ENCODE peak calls at places on chromosomes 12 and 14, in five cellular contexts. H is IMR-90, G is fibroblast of pulmonary artery, M is ovary, T is AG04449. N is an unnamed sample.

GRCh38 chr14:103057372-103058208 is at the start of gene CDC42BPB:
- DNase-seq in H (peak), G (peak), M (peak), T (peak), N (peak)

GRCh38 chr14:41663478-41663845 is 56.8 kb downstream of the LRFN5 start:
- DNase-seq in H (peak), G (peak), M (no peak), T (no peak), N (no peak)

GRCh38 chr12:105330938-105331804 is 680 bp downstream of the C12orf75 start:
- DNase-seq in H (no peak), G (no peak), M (no peak), T (no peak), N (peak)

GRCh38 chr12:10279937-10280336 is 27.7 kb upstream of the KLRD1 start:
- DNase-seq in H (no peak), G (no peak), M (no peak), T (no peak), N (peak)

GRCh38 chr14:73467377-73467776 is 9.0 kb upstream of the NUMB start:
- DNase-seq in H (peak), G (peak), M (no peak), T (no peak), N (peak)

GRCh38 chr14:70086685-70087379 is 101.9 kb downstream of the SLC8A3 start:
- DNase-seq in H (peak), G (peak), M (no peak), T (no peak), N (peak)

GRCh38 chr12:50326636-50327284 is 43.4 kb upstream of the LIMA1 start:
- DNase-seq in H (peak), G (peak), M (no peak), T (no peak), N (no peak)

GRCh38 chr14:75422169-75422568 is 5.7 kb upstream of the JDP2 start:
- DNase-seq in H (peak), G (no peak), M (no peak), T (no peak), N (peak)

GRCh38 chr12:122099280-122099749 is 20.8 kb downstream of the MLXIP start:
- DNase-seq in H (no peak), G (no peak), M (no peak), T (no peak), N (no peak)

GRCh38 chr14:50762001-50762930 is 68.7 kb downstream of the NIN start:
- DNase-seq in H (peak), G (peak), M (no peak), T (peak), N (peak)

GRCh38 chr14:31596691-31597090 is 35.5 kb downstream of the NUBPL start:
- DNase-seq in H (peak), G (no peak), M (no peak), T (peak), N (no peak)

GRCh38 chr12:115941362-115941761 is 336.1 kb downstream of the MED13L start:
- DNase-seq in H (peak), G (peak), M (no peak), T (no peak), N (no peak)

GRCh38 chr14:82855912-82856381 is 1322.3 kb upstream of the SEL1L start:
- DNase-seq in H (peak), G (peak), M (no peak), T (no peak), N (no peak)
- TF ChIP-seq CTCF in H (peak), G (peak), M (no peak), T (no peak), N (no peak)

DNA sequence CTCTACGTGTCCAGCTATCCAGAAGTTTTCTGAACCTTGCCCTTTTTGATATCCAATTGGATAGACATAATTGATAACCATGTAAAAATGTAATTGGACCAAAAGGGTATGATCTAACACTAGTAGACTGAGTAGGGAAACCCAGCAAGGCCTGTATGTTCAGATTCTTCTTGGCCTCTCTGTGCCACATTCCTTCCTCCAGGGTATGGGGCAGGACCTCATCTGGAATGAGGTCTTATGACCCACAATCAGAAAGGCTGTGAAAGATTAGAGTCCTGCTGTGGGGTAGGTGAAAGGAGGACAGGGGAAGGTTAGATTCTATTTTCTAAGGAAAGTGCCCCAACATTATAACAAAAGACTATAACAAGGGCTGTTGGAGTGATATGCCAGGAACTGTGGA is 51.3 kb upstream of the A2ML1 start:
- DNase-seq in H (no peak), G (no peak), M (no peak), T (no peak), N (no peak)
- TF ChIP-seq CTCF in H (no peak), G (no peak), M (no peak), T (no peak), N (no peak)

GRCh38 chr14:77707355-77707723 is 484 bp downstream of the ALKBH1 start:
- DNase-seq in H (peak), G (peak), M (no peak), T (peak), N (peak)
- TF ChIP-seq CTCF in H (peak), G (peak), M (no peak), T (peak), N (peak)

DNA sequence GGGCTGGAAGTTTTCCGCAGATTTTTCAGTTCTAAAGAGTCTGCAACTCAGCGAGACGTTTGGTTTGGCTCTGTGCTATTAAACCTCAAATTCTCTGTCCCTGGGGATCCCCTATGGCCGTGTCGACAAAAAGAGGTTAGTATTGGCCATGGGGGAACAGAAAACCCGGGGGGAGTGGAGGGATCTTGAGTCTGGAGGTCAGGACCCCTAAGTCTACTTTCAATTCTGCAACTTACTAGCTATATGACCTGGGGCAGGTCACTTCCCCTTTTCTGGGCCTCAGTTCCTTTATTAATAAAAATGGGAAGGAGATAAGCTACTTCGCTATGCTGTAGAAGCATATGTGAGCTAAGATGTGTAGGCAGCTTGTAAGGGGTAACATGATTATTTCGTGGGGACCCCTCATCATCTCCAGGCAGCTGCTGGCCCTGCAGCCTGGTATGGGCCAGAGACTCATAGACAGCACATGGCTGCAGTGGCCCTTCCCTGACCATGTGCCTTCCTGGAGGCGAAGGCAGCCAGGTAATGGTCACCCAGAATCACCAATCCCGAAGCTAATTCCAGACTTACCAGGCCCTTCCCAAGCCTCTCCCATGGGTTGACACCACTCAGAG is 8.6 kb downstream of the ASB2 start:
- DNase-seq in H (no peak), G (no peak), M (no peak), T (no peak), N (no peak)
- TF ChIP-seq CTCF in H (no peak), G (no peak), M (no peak), T (no peak), N (no peak)

GRCh38 chr14:67133595-67134441 is 55.4 kb upstream of the GARIN2 start:
- DNase-seq in H (peak), G (peak), M (no peak), T (no peak), N (no peak)

GRCh38 chr14:67137744-67138371 is 51.4 kb upstream of the GARIN2 start:
- DNase-seq in H (peak), G (peak), M (no peak), T (no peak), N (no peak)
- TF ChIP-seq CTCF in H (peak), G (peak), M (no peak), T (peak), N (peak)

DNA sequence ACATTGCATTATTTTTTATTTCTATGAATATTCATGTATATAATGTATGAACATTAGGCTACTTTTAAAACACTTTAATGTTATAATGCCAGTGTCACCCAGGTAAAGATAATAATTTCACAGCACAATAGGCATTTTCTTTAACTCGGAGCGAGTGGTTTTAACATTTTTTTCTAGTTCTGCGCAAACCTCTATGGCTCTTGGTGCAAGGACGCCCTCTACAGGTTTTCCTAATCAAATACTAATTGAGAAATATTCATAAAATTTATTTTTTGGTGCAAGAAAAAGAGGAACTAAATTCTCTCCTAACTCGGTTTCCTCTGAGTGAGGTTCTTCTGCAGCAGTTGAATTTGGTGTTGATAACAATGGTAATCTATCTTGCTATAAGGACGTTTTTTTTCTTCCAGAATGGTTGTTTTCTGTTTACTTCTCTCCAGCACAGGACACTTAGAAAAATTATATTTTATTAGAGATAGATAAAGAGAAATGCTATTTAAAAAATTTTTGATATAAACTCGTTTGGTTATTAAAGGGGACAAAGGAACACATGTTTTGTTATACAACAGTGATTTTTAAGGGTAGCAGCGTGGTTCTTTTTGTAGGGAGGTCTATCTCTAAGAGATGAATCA is 2.4 kb upstream of the WIF1 start:
- DNase-seq in H (peak), G (peak), M (no peak), T (no peak), N (peak)
- TF ChIP-seq CTCF in H (peak), G (peak), M (no peak), T (peak), N (peak)

GRCh38 chr12:58421990-58422389 is 480.6 kb downstream of the ATP23 start:
- DNase-seq in H (no peak), G (no peak), M (no peak), T (no peak), N (no peak)

GRCh38 chr12:58419182-58419760 is 477.9 kb downstream of the ATP23 start:
- DNase-seq in H (no peak), G (no peak), M (no peak), T (no peak), N (no peak)

GRCh38 chr12:58420496-58420895 is 479.1 kb downstream of the ATP23 start:
- DNase-seq in H (no peak), G (no peak), M (no peak), T (no peak), N (no peak)

GRCh38 chr12:58416211-58416610 is 474.8 kb downstream of the ATP23 start:
- DNase-seq in H (peak), G (peak), M (no peak), T (peak), N (no peak)

GRCh38 chr12:58419905-58420304 is 478.5 kb downstream of the ATP23 start:
- DNase-seq in H (peak), G (no peak), M (no peak), T (no peak), N (no peak)
- TF ChIP-seq CTCF in H (no peak), G (no peak), M (no peak), T (no peak), N (no peak)

GRCh38 chr14:67579040-67579439 is 21.0 kb downstream of the PIGH start:
- DNase-seq in H (no peak), G (no peak), M (no peak), T (no peak), N (no peak)

GRCh38 chr14:67579636-67580035 is 20.4 kb downstream of the PIGH start:
- DNase-seq in H (no peak), G (no peak), M (no peak), T (no peak), N (no peak)

GRCh38 chr14:67582061-67582460 is 18.0 kb downstream of the PIGH start:
- DNase-seq in H (no peak), G (no peak), M (no peak), T (no peak), N (no peak)

GRCh38 chr14:67577909-67578749 is 21.9 kb downstream of the PIGH start:
- DNase-seq in H (no peak), G (no peak), M (no peak), T (no peak), N (no peak)

GRCh38 chr14:67580336-67581230 is 19.5 kb downstream of the PIGH start:
- DNase-seq in H (no peak), G (no peak), M (no peak), T (no peak), N (no peak)
- TF ChIP-seq CTCF in H (no peak), G (no peak), M (no peak), T (no peak), N (no peak)

DNA sequence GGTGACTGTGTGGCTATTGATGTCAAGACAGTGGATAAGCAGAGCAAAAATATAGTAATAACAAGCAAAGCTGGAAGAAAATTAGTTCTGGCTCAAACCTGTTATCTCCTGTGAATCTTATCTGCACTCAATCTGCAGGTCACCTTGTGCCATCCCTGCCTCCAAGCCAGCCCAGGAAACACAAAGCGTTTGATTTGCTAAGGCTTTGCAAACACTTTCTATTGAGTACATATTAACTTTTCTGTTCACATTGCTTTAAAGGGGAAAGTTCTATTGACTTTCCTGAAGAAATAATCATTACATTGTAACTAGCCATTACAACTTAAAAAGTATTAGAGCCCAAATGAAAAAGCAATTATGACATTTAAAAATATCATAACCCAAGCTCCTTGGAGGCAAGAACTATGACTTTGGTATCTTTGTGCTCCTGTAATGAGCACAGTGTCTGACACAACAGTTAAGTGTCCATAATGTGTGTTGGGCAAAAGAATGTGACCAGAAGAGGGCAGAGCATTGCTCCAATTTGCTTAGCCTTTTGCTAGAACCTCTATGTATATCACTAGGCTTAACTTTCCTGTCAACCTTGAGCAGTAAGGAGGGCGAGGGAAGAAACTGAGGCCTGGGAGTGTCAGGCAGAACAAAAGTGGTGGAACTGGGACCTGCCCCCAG is 24.7 kb downstream of the SERPINA3 start:
- DNase-seq in H (no peak), G (peak), M (no peak), T (no peak), N (no peak)
- TF ChIP-seq CTCF in H (peak), G (peak), M (no peak), T (no peak), N (no peak)

GRCh38 chr14:89572566-89573398 is 155.7 kb upstream of the FOXN3 start:
- DNase-seq in H (no peak), G (no peak), M (no peak), T (no peak), N (no peak)
- TF ChIP-seq CTCF in H (no peak), G (no peak), M (no peak), T (no peak), N (no peak)